ENCODE peak calls at places on chromosomes 12 and 14, in six cellular contexts. F, T, B, K, X and E are unnamed samples. For H3K4me1, the result is how much of the 10 kb centered on the place peaks cover.

GRCh38 chr12:101982307-101982706 is 79.5 kb downstream of the WASHC3 start:
- ATAC-seq in B (no peak), F (no peak), X (no peak), T (no peak), K (no peak), E (peak)

GRCh38 chr12:80064951-80065350 is 34.4 kb upstream of the OTOGL start:
- ATAC-seq in F (no peak), B (no peak), T (no peak), K (no peak), X (no peak), E (no peak)

GRCh38 chr14:71566276-71566675 is 366.0 kb upstream of the RGS6 start:
- ATAC-seq in B (no peak), T (no peak), X (no peak), F (no peak), K (no peak), E (no peak)

GRCh38 chr12:52087961-52088820 is 8.7 kb downstream of the SMIM41 start:
- ATAC-seq in B (no peak), X (peak), F (no peak), T (no peak), K (no peak), E (no peak)

GRCh38 chr12:107580750-107581529 is 104.7 kb upstream of the PWP1 start:
- ATAC-seq in X (peak), B (no peak), F (no peak), K (peak), T (peak), E (no peak)

GRCh38 chr12:33427071-33427470 is 12.5 kb downstream of the SYT10 start:
- ATAC-seq in K (no peak), X (no peak), F (no peak), T (peak), B (no peak), E (no peak)

GRCh38 chr12:65232490-65233077 is 45.9 kb upstream of the MSRB3 start:
- ATAC-seq in B (no peak), K (peak), T (peak), F (no peak), X (no peak), E (no peak)

GRCh38 chr12:49225551-49226166 is 36.8 kb upstream of the TUBA1A start:
- ATAC-seq in F (peak), B (no peak), T (no peak), K (no peak), X (no peak), E (no peak)

GRCh38 chr14:100667706-100668105 is 59.0 kb upstream of the DLK1 start:
- ATAC-seq in T (no peak), K (no peak), B (no peak), F (no peak), X (no peak), E (no peak)

GRCh38 chr12:124684496-124684895 is 117.1 kb upstream of the NCOR2 start:
- ATAC-seq in K (no peak), F (peak), X (peak), B (no peak), T (peak), E (peak)

GRCh38 chr14:100333867-100334266 is 10.7 kb downstream of the SLC25A47 start:
- ATAC-seq in F (no peak), T (no peak), K (no peak), X (no peak), B (no peak), E (no peak)

GRCh38 chr14:99946652-99947489 is 118.4 kb upstream of the EVL start:
- ATAC-seq in T (peak), F (peak), K (peak), X (peak), B (peak), E (no peak)

GRCh38 chr12:12880537-12880936 is 10.8 kb upstream of the GPRC5A start:
- ATAC-seq in B (no peak), K (no peak), T (no peak), X (no peak), F (no peak), E (no peak)

GRCh38 chr12:53496752-53497032 is 2.6 kb downstream of the MAP3K12 start:
- ATAC-seq in K (no peak), F (no peak), B (no peak), X (no peak), T (no peak), E (no peak)
- H3K4me1 ChIP-seq in K (under half), F (under half), B (under half), X (under half), T (under half), E (half or more)

GRCh38 chr12:104181313-104181712 is 34.3 kb upstream of the TXNRD1 start:
- ATAC-seq in B (no peak), X (peak), F (no peak), K (no peak), T (no peak), E (no peak)

GRCh38 chr12:104175726-104176247 is 37.8 kb upstream of the NFYB start:
- ATAC-seq in K (no peak), F (no peak), T (no peak), B (no peak), X (no peak), E (no peak)

GRCh38 chr12:104177336-104177662 is 38.3 kb upstream of the TXNRD1 start:
- ATAC-seq in B (no peak), X (no peak), F (no peak), T (no peak), K (no peak), E (no peak)

GRCh38 chr12:104180389-104180788 is 35.2 kb upstream of the TXNRD1 start:
- ATAC-seq in B (no peak), K (no peak), T (no peak), X (no peak), F (no peak), E (no peak)

DNA sequence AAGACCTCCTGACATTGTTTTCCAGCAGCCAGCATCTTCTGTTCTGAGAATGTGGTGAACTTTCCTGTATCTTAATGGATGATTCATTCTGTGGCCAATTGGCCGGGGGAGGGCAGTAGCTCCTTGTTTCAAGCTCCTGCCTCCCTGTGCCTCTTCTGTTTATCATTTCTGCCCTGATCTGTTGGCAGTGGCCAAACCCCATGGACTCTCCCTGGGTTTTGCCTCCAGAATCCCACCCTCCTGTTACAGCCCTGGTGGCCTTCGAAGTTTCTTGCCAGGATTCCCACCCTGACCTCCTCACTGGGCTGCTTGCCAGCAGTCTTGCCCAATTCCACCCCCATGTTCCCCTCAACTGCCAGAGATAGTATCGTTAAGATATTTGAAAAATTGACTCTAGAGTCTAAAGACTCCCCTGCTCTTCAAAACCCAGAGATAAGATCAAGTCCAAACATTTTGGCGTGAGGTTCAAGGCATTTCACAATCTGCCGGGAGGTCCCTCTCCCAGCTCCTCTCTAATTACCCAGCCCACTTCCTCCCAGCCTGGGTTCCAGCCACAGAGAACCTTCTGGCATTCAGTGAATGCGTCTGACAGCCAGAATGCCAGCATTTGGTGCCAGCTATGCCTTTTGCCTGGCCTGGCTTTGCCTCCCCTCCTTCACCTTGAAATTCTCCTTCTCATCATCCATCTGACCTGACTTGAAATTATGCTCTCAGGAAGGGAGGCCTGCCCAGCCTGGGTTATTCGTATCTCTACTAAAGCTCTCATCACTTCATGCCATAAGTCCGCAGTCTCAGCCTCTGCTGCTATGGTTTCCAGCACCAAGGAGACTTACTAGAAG is 37.7 kb upstream of the TXNRD1 start:
- ATAC-seq in T (peak), X (peak), B (peak), F (peak), K (peak), E (peak)
- TF ChIP-seq CTCF in T (no peak), X (peak), B (peak), F (no peak), K (peak), E (peak)

GRCh38 chr12:104303538-104304151 is at the start of gene EID3:
- ATAC-seq in K (peak), F (peak), B (peak), X (peak), T (peak), E (peak)
- H3K4me3 ChIP-seq in K (peak), F (peak), B (peak), X (peak), T (peak), E (peak)

DNA sequence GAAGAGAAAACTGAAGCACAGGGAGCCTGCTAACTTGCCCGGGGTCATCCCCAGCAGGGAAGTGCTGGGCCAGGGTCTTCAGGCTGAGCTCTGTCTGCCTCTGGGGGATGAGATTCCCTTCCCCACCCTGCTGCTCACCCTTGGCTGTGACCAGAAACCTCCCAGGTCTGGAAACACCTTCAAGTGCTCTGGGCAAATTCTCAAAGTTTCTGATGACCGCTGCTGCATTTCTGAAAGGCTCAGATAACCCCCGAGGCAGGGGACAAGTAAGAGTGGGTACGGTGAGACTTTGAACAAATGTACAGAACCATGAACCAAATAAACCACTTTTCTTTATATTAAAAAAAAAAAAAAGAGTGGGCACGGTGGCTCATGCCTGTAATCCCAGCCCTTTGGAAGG is 41.3 kb downstream of the LTBP2 start:
- ATAC-seq in B (no peak), K (no peak), F (no peak), X (no peak), T (no peak), E (no peak)
- H3K4me1 ChIP-seq in B (under half), K (under half), F (under half), X (under half), T (under half), E (half or more)

GRCh38 chr14:80202888-80203562 is 8.3 kb downstream of the DIO2 start:
- ATAC-seq in F (no peak), X (no peak), K (no peak), B (no peak), T (no peak), E (no peak)
- TF ChIP-seq CTCF in F (no peak), X (peak), K (peak), B (no peak), T (no peak), E (no peak)